ENCODE peak calls at places on chromosomes 4 and X, in seven cellular contexts. V is cardiac fibroblast; Z is cerebellar cortex; Y is activated effector memory CD4-positive, alpha-beta T cell treated with anti-CD3 and anti-CD28 coated beads, Interleukin-2, amount 50 U/mL, for 16 hours; Q is suprapubic skin; A is effector CD8-positive, alpha-beta T cell; K is activated CD4-positive, alpha-beta T cell treated with anti-CD3 and anti-CD28 coated beads, Interleukin-2, amount 50 U/mL, for 24 hours. W is an unnamed sample.

GRCh38 chr4:100306018-100306417 is 115.8 kb upstream of the DDIT4L start:
- DNase-seq in K (no peak), A (no peak), Y (no peak), Q (no peak), Z (no peak), V (peak; percentile 42), W (peak; percentile 76)

GRCh38 chr4:116638592-116638991 is 446.8 kb downstream of the TRAM1L1 start:
- DNase-seq in A (no peak), Q (no peak), V (no peak), K (no peak), Y (no peak), Z (no peak), W (no peak)

GRCh38 chr4:1090465-1091440 is 22.6 kb downstream of the RNF212 start:
- DNase-seq in Y (no peak), Q (peak; percentile 50), V (no peak), K (no peak), Z (no peak), A (no peak), W (no peak)

GRCh38 chr4:74794341-74794801 is at the start of gene BTC:
- DNase-seq in Q (no peak), A (no peak), K (no peak), Y (no peak), Z (no peak), V (peak; percentile 7), W (peak; percentile 3)

GRCh38 chrX:103586314-103586646 is 965 bp downstream of the TCEAL4 start:
- DNase-seq in Y (no peak), Z (peak; percentile 17), V (no peak), Q (no peak), A (no peak), K (no peak), W (peak; percentile 5)

GRCh38 chr4:151644625-151645024 is 116.2 kb downstream of the GATB start:
- DNase-seq in Q (no peak), Y (no peak), A (no peak), V (no peak), K (no peak), Z (peak; percentile 43), W (no peak)

GRCh38 chrX:93874554-93874953 is 200.5 kb downstream of the FAM133A start:
- DNase-seq in Q (no peak), Y (no peak), Z (peak; percentile 1), K (no peak), V (peak; percentile 23), A (no peak), W (peak; percentile 17)

GRCh38 chrX:145405012-145405411 is 157.7 kb downstream of the SPANXN1 start:
- DNase-seq in K (no peak), Z (peak; percentile 18), A (no peak), V (peak; percentile 33), Q (no peak), Y (no peak), W (peak; percentile 24)

GRCh38 chr4:10741221-10741620 is 56.7 kb upstream of the CLNK start:
- DNase-seq in Q (no peak), K (no peak), Y (no peak), Z (no peak), A (no peak), V (no peak), W (no peak)

GRCh38 chr4:19227701-19228100 is 1024.0 kb upstream of the SLIT2 start:
- DNase-seq in Q (no peak), Y (no peak), K (no peak), V (peak; percentile 40), A (no peak), Z (no peak), W (peak; percentile 38)

GRCh38 chr4:68490826-68491457 is 43.7 kb downstream of the TMPRSS11E start:
- DNase-seq in K (no peak), A (no peak), Y (no peak), V (peak; percentile 2), Q (no peak), Z (no peak), W (peak; percentile 9)

GRCh38 chr4:179415842-179416223 is 1973.6 kb upstream of the AGA start:
- DNase-seq in K (no peak), Q (no peak), V (no peak), Z (no peak), A (no peak), Y (no peak), W (no peak)

GRCh38 chrX:149567621-149568417 is 18.1 kb upstream of the HSFX3 start:
- DNase-seq in K (no peak), Z (no peak), A (no peak), V (no peak), Q (no peak), Y (no peak), W (no peak)

GRCh38 chrX:154436597-154437397 is at the start of gene GDI1:
- DNase-seq in Q (no peak), K (no peak), Y (peak; percentile 84), Z (peak; percentile 33), A (peak; percentile 50), V (peak; percentile 59), W (peak; percentile 38)

GRCh38 chr4:153483432-153484418 is 17.6 kb downstream of the TMEM131L start:
- DNase-seq in V (peak; percentile 33), Z (no peak), Q (no peak), Y (no peak), K (no peak), A (no peak), W (peak; percentile 54)

GRCh38 chrX:2901367-2902036 is 27.6 kb downstream of the ARSD start:
- DNase-seq in Q (no peak), K (no peak), Z (no peak), Y (no peak), A (no peak), V (no peak), W (peak; percentile 21)

GRCh38 chr4:111641813-111642579 is 503.3 kb upstream of the FAM241A start:
- DNase-seq in A (no peak), V (peak; percentile 94), K (no peak), Z (peak; percentile 66), Q (no peak), Y (peak; percentile 36), W (peak; percentile 96)

W was measured in iris pigment epithelial cell.